ENCODE peak calls at places on chromosomes 11 and 22, in nine cellular contexts. N is body of pancreas; E is endodermal cell; K is IMR-90; R is naive thymus-derived CD4-positive, alpha-beta T cell; L is PC-9; M is transverse colon; W is fibroblast of lung; I is BE2C. T is an unnamed sample. For H3K9me3, the result is how much of the 10 kb centered on the place peaks cover.

GRCh38 chr22:31284241-31284745 is 8.0 kb downstream of the PIK3IP1 start:
- DNase-seq in W (no peak), M (no peak), E (no peak), N (no peak), R (no peak), L (no peak), I (no peak), K (no peak), T (no peak)

GRCh38 chr11:96314326-96315050 is 28.5 kb downstream of the MAML2 start:
- DNase-seq in L (peak), I (no peak), K (peak), N (no peak), R (no peak), M (peak), W (peak), E (no peak), T (no peak)

GRCh38 chr11:103800406-103801114 is 235.9 kb upstream of the DDI1 start:
- DNase-seq in I (peak), M (no peak), W (peak), E (peak), N (no peak), K (no peak), R (no peak), L (no peak), T (peak)

GRCh38 chr11:78213526-78214330 is 25.0 kb downstream of the USP35 start:
- DNase-seq in L (no peak), K (no peak), I (no peak), W (no peak), N (peak), E (peak), R (no peak), M (no peak), T (no peak)

GRCh38 chr11:59866397-59866796 is at the start of gene TCN1:
- DNase-seq in W (peak), R (no peak), K (no peak), E (no peak), N (no peak), I (no peak), L (peak), M (no peak), T (no peak)

GRCh38 chr11:59899532-59899931 is 20.9 kb downstream of the OOSP3 start:
- DNase-seq in K (no peak), I (no peak), E (peak), M (no peak), R (no peak), W (no peak), L (no peak), N (no peak), T (no peak)

GRCh38 chr11:15035283-15035682 is 38.1 kb upstream of the CALCB start:
- DNase-seq in L (no peak), I (no peak), N (no peak), E (peak), K (no peak), M (no peak), W (no peak), R (no peak), T (no peak)

GRCh38 chr11:3849297-3849874 is 6.1 kb upstream of the STIM1 start:
- DNase-seq in W (no peak), I (peak), E (peak), R (peak), L (no peak), M (no peak), K (peak), N (peak), T (no peak)

GRCh38 chr22:32745251-32745995 is 56.1 kb upstream of the TIMP3 start:
- DNase-seq in K (peak), W (peak), M (peak), I (no peak), E (peak), R (no peak), L (peak), N (peak), T (no peak)

GRCh38 chr11:98561216-98561615 is 459.5 kb upstream of the CNTN5 start:
- DNase-seq in N (no peak), E (peak), I (no peak), W (no peak), M (no peak), R (no peak), K (no peak), L (no peak), T (no peak)

GRCh38 chr11:82547163-82547560 is 186.5 kb downstream of the FAM181B start:
- DNase-seq in L (no peak), M (no peak), E (no peak), W (no peak), N (no peak), I (no peak), R (no peak), K (no peak), T (no peak)

GRCh38 chr11:1987024-1987423 is 10.6 kb downstream of the H19 start:
- DNase-seq in L (no peak), R (no peak), E (no peak), M (no peak), N (no peak), I (no peak), K (no peak), W (no peak), T (no peak)

DNA sequence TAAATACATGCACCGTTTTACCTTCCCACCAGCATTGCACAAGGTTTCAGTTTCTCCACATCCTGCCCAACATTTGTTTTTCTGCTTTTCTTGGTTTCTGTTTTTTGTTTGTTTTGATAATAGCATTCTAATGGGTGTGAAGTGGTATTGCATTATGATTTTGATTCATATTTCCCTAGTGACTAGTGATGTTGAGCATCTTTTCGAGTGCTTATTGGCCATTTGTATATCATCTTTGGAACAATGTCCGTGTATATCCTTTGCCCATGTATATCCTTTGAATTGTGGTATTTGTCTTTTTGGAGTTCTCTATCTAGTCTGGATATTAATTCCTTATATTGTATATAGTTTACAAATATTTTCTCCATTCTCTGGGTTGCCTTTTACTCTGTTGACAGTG is 2914.8 kb upstream of the OR11H1 start:
- DNase-seq in L (no peak), I (no peak), K (no peak), R (no peak), N (no peak), E (no peak), W (no peak), M (no peak), T (no peak)
- H3K9me3 ChIP-seq in L (under half), I (under half), K (under half), R (under half), N (under half), E (half or more), W (under half), M (under half), T (under half)

GRCh38 chr11:111542606-111543275 is 2.2 kb downstream of the LAYN start:
- DNase-seq in R (peak), L (peak), N (no peak), K (no peak), M (no peak), E (no peak), W (no peak), I (no peak), T (no peak)
- H3K4me3 ChIP-seq in R (no peak), L (no peak), N (no peak), K (no peak), M (no peak), E (no peak), W (no peak), I (no peak), T (no peak)

GRCh38 chr11:132082566-132082965 is 712.2 kb downstream of the NTM start:
- DNase-seq in W (no peak), K (no peak), M (no peak), L (no peak), R (no peak), N (no peak), I (no peak), E (no peak), T (no peak)

GRCh38 chr11:132088551-132088950 is 718.1 kb downstream of the NTM start:
- DNase-seq in M (no peak), W (no peak), I (no peak), N (no peak), E (no peak), L (no peak), K (no peak), R (no peak), T (no peak)

GRCh38 chr11:132084433-132084832 is 714.0 kb downstream of the NTM start:
- DNase-seq in M (no peak), K (no peak), W (no peak), E (no peak), L (no peak), R (no peak), N (no peak), I (no peak), T (no peak)

GRCh38 chr11:132087148-132087547 is 716.7 kb downstream of the NTM start:
- DNase-seq in M (no peak), I (no peak), K (no peak), R (no peak), N (no peak), L (no peak), E (no peak), W (no peak), T (no peak)
- H3K9me3 ChIP-seq in M (under half), I (under half), K (under half), R (under half), N (under half), L (under half), E (under half), W (under half), T (under half)

DNA sequence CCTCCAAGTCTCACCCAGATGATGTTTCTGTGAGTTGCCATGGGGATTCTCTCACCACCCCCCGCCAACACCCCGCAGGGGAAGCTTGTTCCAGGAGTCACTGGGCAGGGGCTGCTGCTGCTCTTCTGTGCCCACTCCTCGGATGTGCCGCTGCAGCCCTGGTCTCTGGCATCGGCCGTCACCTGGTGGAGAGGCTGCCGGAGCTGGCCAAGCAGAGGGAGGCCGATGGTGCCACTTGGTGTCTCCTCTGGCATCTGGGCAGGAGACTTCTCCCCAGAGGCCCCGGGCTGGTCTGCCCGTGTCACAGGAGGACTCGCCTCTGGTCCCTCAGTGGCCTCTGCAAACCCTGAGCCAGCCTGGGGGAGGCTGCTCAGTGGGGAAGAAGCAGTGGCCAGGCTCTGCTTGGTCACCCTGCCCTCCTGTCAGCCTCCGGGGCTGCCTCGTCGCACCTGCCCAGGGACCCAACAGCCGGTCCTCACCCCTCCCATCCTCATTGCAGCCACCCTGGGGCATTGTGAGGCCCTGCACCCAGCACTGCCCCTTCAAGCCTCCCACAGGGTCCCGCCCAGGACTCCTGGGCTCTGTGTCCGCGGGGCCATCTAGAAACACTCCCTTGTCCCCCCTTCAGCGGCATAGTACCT is 420 bp upstream of the ADORA2A start:
- DNase-seq in N (no peak), M (no peak), R (peak), E (no peak), K (no peak), I (no peak), W (no peak), L (no peak), T (no peak)
- H3K4me3 ChIP-seq in N (no peak), M (no peak), R (peak), E (no peak), K (no peak), I (no peak), W (no peak), L (no peak), T (no peak)

DNA sequence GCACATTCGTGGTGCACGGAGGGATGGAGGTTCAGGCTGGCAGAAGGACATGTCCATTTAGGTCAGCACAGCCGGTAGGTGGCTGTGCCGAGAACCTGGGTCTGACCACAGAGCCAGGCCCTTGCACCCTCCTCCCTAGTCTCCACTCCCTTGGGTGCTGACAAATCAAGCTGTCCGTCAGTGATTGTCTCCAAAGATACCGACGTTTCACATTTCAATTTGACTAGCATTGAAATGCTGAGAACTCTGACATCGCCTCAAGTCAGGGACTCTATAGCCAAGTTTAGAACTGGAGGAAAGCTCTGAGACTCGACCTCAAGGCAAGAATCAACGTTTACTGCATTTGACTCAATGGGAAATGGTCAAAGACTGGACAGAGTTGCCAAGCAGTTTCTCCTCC is 1321.1 kb downstream of the TBC1D22A start:
- DNase-seq in E (no peak), W (no peak), M (no peak), R (no peak), K (no peak), L (no peak), I (no peak), N (no peak), T (no peak)
- H3K9me3 ChIP-seq in E (under half), W (under half), M (under half), R (under half), K (half or more), L (under half), I (under half), N (under half), T (under half)